ENCODE peak calls at places on chromosome 7, in six cellular contexts. J, N, T, W, B and S are unnamed samples.
A peak's percentile ranks its signal among the peaks of the same experiment; 100 is the strongest.

GRCh38 chr7:4248295-4248694 is 433.8 kb upstream of the FOXK1 start:
- DNase-seq in W (no peak), N (no peak), B (no peak), T (no peak), J (no peak), S (no peak)

GRCh38 chr7:25847331-25848070 is 304.5 kb upstream of the NFE2L3 start:
- DNase-seq in J (no peak), W (no peak), B (no peak), N (no peak), T (peak; percentile 83), S (no peak)

GRCh38 chr7:76512941-76513816 is 2.8 kb downstream of the UPK3B start:
- DNase-seq in N (no peak), W (no peak), B (no peak), J (no peak), T (peak; percentile 21), S (no peak)

GRCh38 chr7:120973849-120974248 is 14.7 kb upstream of the CPED1 start:
- DNase-seq in B (no peak), T (no peak), W (no peak), N (no peak), J (no peak), S (no peak)

GRCh38 chr7:120931243-120931642 is 19.3 kb upstream of the ING3 start:
- DNase-seq in W (no peak), B (no peak), N (no peak), T (no peak), J (no peak), S (no peak)

GRCh38 chr7:2939193-2939885 is 95.2 kb upstream of the GNA12 start:
- DNase-seq in J (no peak), W (no peak), B (no peak), T (peak; percentile 30), N (no peak), S (peak; percentile 19)

GRCh38 chr7:142898377-142899235 is 13.1 kb upstream of the TRPV6 start:
- DNase-seq in T (no peak), B (no peak), W (no peak), J (no peak), N (no peak), S (no peak)

GRCh38 chr7:141045842-141046630 is 27.8 kb upstream of the TMEM178B start:
- DNase-seq in T (peak; percentile 87), J (no peak), N (no peak), B (no peak), W (no peak), S (no peak)

GRCh38 chr7:74083117-74083876 is at the start of gene LIMK1:
- DNase-seq in N (peak; percentile 67), T (peak; percentile 83), J (peak; percentile 75), B (peak; percentile 59), W (peak; percentile 86), S (peak; percentile 90)

GRCh38 chr7:36742911-36743775 is 18.8 kb upstream of the AOAH start:
- DNase-seq in B (no peak), N (no peak), J (no peak), T (no peak), W (no peak), S (no peak)

GRCh38 chr7:4138866-4139265 is 543.2 kb upstream of the FOXK1 start:
- DNase-seq in J (no peak), T (no peak), N (no peak), B (no peak), W (no peak), S (peak; percentile 30)

GRCh38 chr7:12949060-12950045 is 261.9 kb downstream of the ARL4A start:
- DNase-seq in B (no peak), W (no peak), J (no peak), T (no peak), N (no peak), S (no peak)

GRCh38 chr7:1562126-1562525 is 6.1 kb upstream of the TMEM184A start:
- DNase-seq in B (no peak), N (no peak), J (no peak), T (no peak), W (no peak), S (no peak)

GRCh38 chr7:132351858-132352539 is 224.3 kb downstream of the PLXNA4 start:
- DNase-seq in J (no peak), N (no peak), B (no peak), T (no peak), W (no peak), S (no peak)

GRCh38 chr7:92836489-92837213 is at the start of gene CDK6:
- DNase-seq in J (peak; percentile 62), W (peak; percentile 79), T (peak; percentile 72), B (peak; percentile 54), N (peak; percentile 72), S (peak; percentile 73)

GRCh38 chr7:49418964-49419363 is 354.5 kb upstream of the VWC2 start:
- DNase-seq in W (no peak), N (no peak), B (no peak), J (no peak), T (no peak), S (no peak)

GRCh38 chr7:16785846-16786245 is 19.0 kb downstream of the AGR2 start:
- DNase-seq in B (no peak), T (no peak), N (no peak), W (no peak), J (no peak), S (no peak)

GRCh38 chr7:140672382-140673062 is at the start of gene ADCK2:
- DNase-seq in T (peak; percentile 43), W (peak; percentile 74), N (peak; percentile 26), J (peak; percentile 43), B (no peak), S (no peak)

GRCh38 chr7:149794665-149795064 is 21.3 kb upstream of the ZNF467 start:
- DNase-seq in J (no peak), T (no peak), N (no peak), W (no peak), B (no peak), S (no peak)

GRCh38 chr7:121985476-121985875 is 112.5 kb downstream of the PTPRZ1 start:
- DNase-seq in N (no peak), T (peak; percentile 13), B (no peak), W (no peak), J (no peak), S (no peak)

GRCh38 chr7:30459591-30460245 is 18.9 kb downstream of the NOD1 start:
- DNase-seq in T (peak; percentile 97), J (no peak), W (peak; percentile 74), N (no peak), B (no peak), S (no peak)

GRCh38 chr7:26385240-26385639 is 93.6 kb downstream of the SNX10 start:
- DNase-seq in N (no peak), J (no peak), T (no peak), W (no peak), B (no peak), S (no peak)

GRCh38 chr7:27150568-27151340 is 1.6 kb downstream of the HOXA3 start:
- DNase-seq in J (peak; percentile 43), T (peak; percentile 84), N (peak; percentile 58), B (no peak), W (peak; percentile 86), S (peak; percentile 58)

GRCh38 chr7:88664630-88665233 is 94.8 kb upstream of the ZNF804B start:
- DNase-seq in W (no peak), N (no peak), B (no peak), J (no peak), T (no peak), S (no peak)

GRCh38 chr7:107995184-107996071 is 7.5 kb downstream of the LAMB1 start:
- DNase-seq in B (no peak), J (no peak), N (no peak), W (no peak), T (peak; percentile 91), S (no peak)

GRCh38 chr7:619356-619840 is 99.8 kb upstream of the PDGFA start:
- DNase-seq in T (no peak), W (no peak), N (no peak), B (no peak), J (no peak), S (no peak)

GRCh38 chr7:517848-518629 is 1.6 kb downstream of the PDGFA start:
- DNase-seq in J (no peak), W (peak; percentile 73), T (peak; percentile 75), B (no peak), N (no peak), S (peak; percentile 80)

GRCh38 chr7:7911339-7911738 is 57.3 kb upstream of the GLCCI1 start:
- DNase-seq in W (no peak), B (no peak), N (no peak), T (peak; percentile 87), J (no peak), S (no peak)

GRCh38 chr7:108584211-108584610 is 14.5 kb downstream of the DNAJB9 start:
- DNase-seq in J (no peak), B (no peak), T (no peak), W (no peak), N (no peak), S (no peak)

GRCh38 chr7:96337519-96337918 is 15.6 kb upstream of the SLC25A13 start:
- DNase-seq in T (peak; percentile 26), W (no peak), N (no peak), J (no peak), B (no peak), S (no peak)

GRCh38 chr7:105229641-105230040 is 159.1 kb downstream of the SRPK2 start:
- DNase-seq in B (no peak), N (no peak), J (no peak), W (no peak), T (no peak), S (no peak)

GRCh38 chr7:106354822-106355221 is 70.0 kb upstream of the NAMPT start:
- DNase-seq in J (no peak), T (no peak), B (no peak), N (no peak), W (no peak), S (no peak)

GRCh38 chr7:150417239-150417638 is 33.2 kb upstream of the GIMAP8 start:
- DNase-seq in W (no peak), N (no peak), T (no peak), J (no peak), B (no peak), S (no peak)

GRCh38 chr7:2452074-2452507 is 24.1 kb downstream of the GRIFIN start:
- DNase-seq in W (peak; percentile 27), J (no peak), B (peak; percentile 60), T (no peak), N (no peak), S (no peak)

GRCh38 chr7:30974605-30975256 is 11.0 kb downstream of the GHRHR start:
- DNase-seq in N (peak; percentile 49), W (peak; percentile 77), B (peak; percentile 36), J (no peak), T (peak; percentile 43), S (peak; percentile 80)

GRCh38 chr7:54995631-54996340 is 23.0 kb upstream of the EGFR start:
- DNase-seq in B (no peak), W (no peak), N (no peak), J (no peak), T (peak; percentile 83), S (no peak)